ENCODE peak calls at places on chromosomes 3 and 15, in nine cellular contexts. G is psoas muscle; Z is A549; I is central memory CD8-positive, alpha-beta T cell; M is upper lobe of right lung; Q is left lung; P is gastrocnemius medialis; C is Panc1; S is lower lobe of right lung. Y is an unnamed sample.

GRCh38 chr3:102736288-102736960 is 301.6 kb downstream of the ZPLD1 start:
- ATAC-seq in G (no peak), Z (no peak), I (no peak), M (peak), Q (no peak), P (no peak), C (no peak), S (peak), Y (no peak)

GRCh38 chr3:145865329-145865904 is 295.6 kb downstream of the PLOD2 start:
- ATAC-seq in G (no peak), Z (no peak), I (no peak), M (no peak), Q (no peak), P (no peak), C (no peak), S (no peak), Y (no peak)

GRCh38 chr3:10968390-10968789 is 24.2 kb upstream of the SLC6A1 start:
- ATAC-seq in G (peak), Z (no peak), I (no peak), M (peak), Q (no peak), P (peak), C (no peak), S (no peak), Y (no peak)

GRCh38 chr15:70238917-70239316 is 141.2 kb upstream of the TLE3 start:
- ATAC-seq in G (peak), Z (no peak), I (no peak), M (no peak), Q (no peak), P (peak), C (no peak), S (no peak), Y (peak)

GRCh38 chr3:17070560-17070959 is 185.8 kb downstream of the PLCL2 start:
- ATAC-seq in G (peak), Z (peak), I (no peak), M (no peak), Q (no peak), P (peak), C (no peak), S (no peak), Y (no peak)

GRCh38 chr3:117955196-117955595 is 1079.5 kb downstream of the IGSF11 start:
- ATAC-seq in G (no peak), Z (no peak), I (no peak), M (no peak), Q (no peak), P (no peak), C (no peak), S (no peak), Y (no peak)

GRCh38 chr3:5423076-5423475 is 235.6 kb downstream of the EDEM1 start:
- ATAC-seq in G (no peak), Z (no peak), I (no peak), M (peak), Q (peak), P (no peak), C (no peak), S (peak), Y (no peak)

GRCh38 chr3:182246870-182247269 is 535.1 kb downstream of the SOX2 start:
- ATAC-seq in G (no peak), Z (no peak), I (no peak), M (peak), Q (no peak), P (no peak), C (no peak), S (no peak), Y (no peak)

GRCh38 chr15:40731034-40731433 is 24.0 kb downstream of the RMDN3 start:
- ATAC-seq in G (no peak), Z (no peak), I (no peak), M (no peak), Q (no peak), P (no peak), C (no peak), S (no peak), Y (no peak)

GRCh38 chr3:164132878-164133277 is 945.4 kb downstream of the SI start:
- ATAC-seq in G (no peak), Z (no peak), I (no peak), M (no peak), Q (no peak), P (no peak), C (no peak), S (no peak), Y (no peak)

GRCh38 chr15:71538922-71539321 is 271.4 kb upstream of the NR2E3 start:
- ATAC-seq in G (no peak), Z (no peak), I (no peak), M (no peak), Q (no peak), P (no peak), C (no peak), S (no peak), Y (no peak)

GRCh38 chr3:133930341-133930933 is 34.8 kb upstream of the RAB6B start:
- ATAC-seq in G (no peak), Z (peak), I (no peak), M (no peak), Q (peak), P (no peak), C (peak), S (no peak), Y (peak)

GRCh38 chr3:182861345-182861744 is 68.0 kb downstream of the ATP11B start:
- ATAC-seq in G (no peak), Z (no peak), I (no peak), M (no peak), Q (no peak), P (no peak), C (no peak), S (no peak), Y (no peak)

GRCh38 chr3:28680050-28680449 is 331.4 kb upstream of the AZI2 start:
- ATAC-seq in G (no peak), Z (no peak), I (no peak), M (no peak), Q (no peak), P (no peak), C (no peak), S (no peak), Y (no peak)

GRCh38 chr3:134366928-134367352 is 7.3 kb downstream of the AMOTL2 start:
- ATAC-seq in G (peak), Z (no peak), I (no peak), M (no peak), Q (no peak), P (peak), C (no peak), S (no peak), Y (no peak)

GRCh38 chr3:120741837-120742197 is 499 bp downstream of the RABL3 start:
- ATAC-seq in G (no peak), Z (peak), I (peak), M (peak), Q (peak), P (peak), C (peak), S (peak), Y (peak)

GRCh38 chr3:24225027-24225743 is 269.5 kb downstream of the THRB start:
- ATAC-seq in G (no peak), Z (no peak), I (no peak), M (no peak), Q (no peak), P (no peak), C (no peak), S (no peak), Y (no peak)

GRCh38 chr3:136149569-136150136 is 46.5 kb downstream of the MSL2 start:
- ATAC-seq in G (no peak), Z (no peak), I (no peak), M (no peak), Q (no peak), P (no peak), C (peak), S (no peak), Y (no peak)

GRCh38 chr3:195522254-195523023 is 20.7 kb downstream of the PPP1R2 start:
- ATAC-seq in G (no peak), Z (no peak), I (no peak), M (peak), Q (peak), P (no peak), C (no peak), S (no peak), Y (peak)

GRCh38 chr15:69795601-69796000 is 302.1 kb downstream of the TLE3 start:
- ATAC-seq in G (no peak), Z (no peak), I (no peak), M (no peak), Q (no peak), P (no peak), C (no peak), S (no peak), Y (no peak)

GRCh38 chr15:62431391-62431790 is 266.3 kb upstream of the C2CD4B start:
- ATAC-seq in G (no peak), Z (no peak), I (no peak), M (peak), Q (peak), P (no peak), C (no peak), S (peak), Y (no peak)

GRCh38 chr3:195096484-195097330 is 174.3 kb downstream of the XXYLT1 start:
- ATAC-seq in G (no peak), Z (no peak), I (no peak), M (no peak), Q (no peak), P (no peak), C (no peak), S (no peak), Y (no peak)

GRCh38 chr3:50487181-50487580 is 16.3 kb downstream of the CACNA2D2 start:
- ATAC-seq in G (no peak), Z (peak), I (no peak), M (no peak), Q (no peak), P (no peak), C (no peak), S (no peak), Y (no peak)

GRCh38 chr15:98677345-98678059 is 29.2 kb downstream of the IGF1R start:
- ATAC-seq in G (no peak), Z (peak), I (no peak), M (no peak), Q (no peak), P (no peak), C (no peak), S (no peak), Y (no peak)

GRCh38 chr3:120025520-120025919 is 68.7 kb downstream of the GSK3B start:
- ATAC-seq in G (no peak), Z (no peak), I (no peak), M (no peak), Q (no peak), P (no peak), C (no peak), S (no peak), Y (no peak)

GRCh38 chr3:15791525-15791924 is 6.3 kb downstream of the ANKRD28 start:
- ATAC-seq in G (no peak), Z (no peak), I (no peak), M (no peak), Q (no peak), P (no peak), C (no peak), S (no peak), Y (no peak)

GRCh38 chr3:119558528-119559339 is 680 bp downstream of the CD80 start:
- ATAC-seq in G (no peak), Z (no peak), I (no peak), M (no peak), Q (no peak), P (no peak), C (no peak), S (no peak), Y (no peak)

GRCh38 chr3:51706788-51707731 is at the start of gene GRM2:
- ATAC-seq in G (peak), Z (no peak), I (no peak), M (peak), Q (peak), P (peak), C (peak), S (peak), Y (peak)

GRCh38 chr3:33238923-33239322 is 20.3 kb upstream of the SUSD5 start:
- ATAC-seq in G (no peak), Z (no peak), I (no peak), M (no peak), Q (no peak), P (no peak), C (no peak), S (no peak), Y (no peak)

GRCh38 chr3:119817071-119817470 is 35.2 kb downstream of the NR1I2 start:
- ATAC-seq in G (no peak), Z (no peak), I (no peak), M (no peak), Q (no peak), P (no peak), C (no peak), S (no peak), Y (no peak)

GRCh38 chr15:71476823-71477222 is 333.5 kb upstream of the NR2E3 start:
- ATAC-seq in G (no peak), Z (no peak), I (no peak), M (no peak), Q (no peak), P (no peak), C (no peak), S (no peak), Y (no peak)

GRCh38 chr3:56612146-56612545 is 55.2 kb downstream of the CCDC66 start:
- ATAC-seq in G (no peak), Z (no peak), I (peak), M (no peak), Q (no peak), P (no peak), C (no peak), S (no peak), Y (no peak)

GRCh38 chr15:58271410-58271809 is 133.2 kb downstream of the AQP9 start:
- ATAC-seq in G (no peak), Z (no peak), I (no peak), M (no peak), Q (no peak), P (no peak), C (no peak), S (no peak), Y (no peak)